ENCODE peak calls at places on chromosome 16, in four cellular contexts. One of them, this sample, is unnamed. For H4K20me1, the result is how much of the 10 kb centered on the place peaks cover.

GRCh38 chr16:11200523-11201063 is 55.4 kb downstream of the SOCS1 start:
- DNase-seq in neural progenitor cell: peak
- DNase-seq in SK-N-SH: no peak
- DNase-seq in MM.1S: no peak
- DNase-seq in this sample: no peak

GRCh38 chr16:58198739-58199411 is 969 bp upstream of the CSNK2A2 start:
- DNase-seq in SK-N-SH: no peak
- DNase-seq in MM.1S: no peak
- DNase-seq in neural progenitor cell: no peak
- DNase-seq in this sample: no peak

GRCh38 chr16:68070249-68070725 is 14.9 kb upstream of the NFATC3 start:
- DNase-seq in SK-N-SH: no peak
- DNase-seq in MM.1S: no peak
- DNase-seq in neural progenitor cell: no peak
- DNase-seq in this sample: no peak

GRCh38 chr16:92431-93339 is 14.7 kb downstream of the MPG start:
- DNase-seq in SK-N-SH: no peak
- DNase-seq in neural progenitor cell: no peak
- DNase-seq in MM.1S: no peak
- DNase-seq in this sample: no peak

GRCh38 chr16:29664133-29664912 is 1.3 kb downstream of the SPN start:
- DNase-seq in SK-N-SH: no peak
- DNase-seq in neural progenitor cell: peak
- DNase-seq in MM.1S: no peak
- DNase-seq in this sample: no peak

GRCh38 chr16:47213761-47214440 is 70.2 kb upstream of the NETO2 start:
- DNase-seq in neural progenitor cell: no peak
- DNase-seq in SK-N-SH: no peak
- DNase-seq in MM.1S: no peak
- DNase-seq in this sample: no peak

GRCh38 chr16:88382491-88383400 is at the start of gene ZNF469:
- DNase-seq in SK-N-SH: peak
- DNase-seq in MM.1S: no peak
- DNase-seq in neural progenitor cell: peak
- DNase-seq in this sample: peak

GRCh38 chr16:72921106-72921505 is 126.8 kb downstream of the ZFHX3 start:
- DNase-seq in neural progenitor cell: no peak
- DNase-seq in MM.1S: no peak
- DNase-seq in SK-N-SH: no peak
- DNase-seq in this sample: no peak

GRCh38 chr16:49150341-49150740 is 131.3 kb downstream of the CBLN1 start:
- DNase-seq in neural progenitor cell: no peak
- DNase-seq in SK-N-SH: no peak
- DNase-seq in MM.1S: no peak
- DNase-seq in this sample: no peak

GRCh38 chr16:50326835-50327465 is 41.8 kb downstream of the BRD7 start:
- DNase-seq in SK-N-SH: no peak
- DNase-seq in neural progenitor cell: peak
- DNase-seq in MM.1S: peak
- DNase-seq in this sample: peak

GRCh38 chr16:24577167-24577566 is 37.8 kb downstream of the RBBP6 start:
- DNase-seq in SK-N-SH: no peak
- DNase-seq in neural progenitor cell: no peak
- DNase-seq in MM.1S: no peak
- DNase-seq in this sample: no peak

GRCh38 chr16:19432429-19432828 is 14.7 kb downstream of the TMC5 start:
- DNase-seq in neural progenitor cell: no peak
- DNase-seq in SK-N-SH: no peak
- DNase-seq in MM.1S: no peak
- DNase-seq in this sample: peak

GRCh38 chr16:626787-627457 is 3.9 kb upstream of the WFIKKN1 start:
- DNase-seq in neural progenitor cell: no peak
- DNase-seq in SK-N-SH: no peak
- DNase-seq in MM.1S: no peak
- DNase-seq in this sample: peak

GRCh38 chr16:14600164-14600563 is 29.9 kb downstream of the PARN start:
- DNase-seq in SK-N-SH: peak
- DNase-seq in neural progenitor cell: peak
- DNase-seq in MM.1S: peak
- DNase-seq in this sample: peak

GRCh38 chr16:50169555-50170096 is 16.5 kb downstream of the TENT4B start:
- DNase-seq in neural progenitor cell: no peak
- DNase-seq in MM.1S: no peak
- DNase-seq in SK-N-SH: no peak
- DNase-seq in this sample: no peak

GRCh38 chr16:46885960-46886763 is 2.0 kb downstream of the GPT2 start:
- DNase-seq in MM.1S: no peak
- DNase-seq in SK-N-SH: peak
- DNase-seq in neural progenitor cell: peak
- DNase-seq in this sample: no peak

GRCh38 chr16:31118223-31119155 is 1.0 kb downstream of the KAT8 start:
- DNase-seq in neural progenitor cell: no peak
- DNase-seq in SK-N-SH: no peak
- DNase-seq in MM.1S: no peak
- DNase-seq in this sample: peak

GRCh38 chr16:62038225-62038624 is 2.0 kb upstream of the CDH8 start:
- DNase-seq in neural progenitor cell: no peak
- DNase-seq in MM.1S: no peak
- DNase-seq in SK-N-SH: no peak
- DNase-seq in this sample: peak

GRCh38 chr16:23156946-23157460 is 7.8 kb upstream of the USP31 start:
- DNase-seq in SK-N-SH: no peak
- DNase-seq in MM.1S: peak
- DNase-seq in neural progenitor cell: no peak
- DNase-seq in this sample: no peak

GRCh38 chr16:53509906-53510703 is 7.1 kb upstream of the AKTIP start:
- DNase-seq in MM.1S: peak
- DNase-seq in neural progenitor cell: peak
- DNase-seq in SK-N-SH: peak
- DNase-seq in this sample: peak

GRCh38 chr16:88619859-88620655 is 18.3 kb upstream of the IL17C start:
- DNase-seq in MM.1S: no peak
- DNase-seq in neural progenitor cell: no peak
- DNase-seq in SK-N-SH: no peak
- DNase-seq in this sample: no peak

GRCh38 chr16:27220991-27221390 is 17.7 kb downstream of the KDM8 start:
- DNase-seq in SK-N-SH: no peak
- DNase-seq in neural progenitor cell: no peak
- DNase-seq in MM.1S: no peak
- DNase-seq in this sample: no peak

GRCh38 chr16:4376126-4376819 is 4.6 kb downstream of the VASN start:
- DNase-seq in neural progenitor cell: peak
- DNase-seq in SK-N-SH: peak
- DNase-seq in MM.1S: no peak
- DNase-seq in this sample: peak

GRCh38 chr16:67357561-67357960 is 30.9 kb downstream of the LRRC36 start:
- DNase-seq in neural progenitor cell: no peak
- DNase-seq in MM.1S: no peak
- DNase-seq in SK-N-SH: no peak
- DNase-seq in this sample: no peak

GRCh38 chr16:88588148-88588547 is 17.9 kb downstream of the ZC3H18 start:
- DNase-seq in MM.1S: no peak
- DNase-seq in neural progenitor cell: no peak
- DNase-seq in SK-N-SH: no peak
- DNase-seq in this sample: no peak

GRCh38 chr16:81004646-81005353 is 1.9 kb downstream of the CMC2 start:
- DNase-seq in SK-N-SH: peak
- DNase-seq in MM.1S: peak
- DNase-seq in neural progenitor cell: peak
- DNase-seq in this sample: peak

GRCh38 chr16:12137344-12138094 is 161.0 kb downstream of the SNX29 start:
- DNase-seq in neural progenitor cell: no peak
- DNase-seq in MM.1S: no peak
- DNase-seq in SK-N-SH: no peak
- DNase-seq in this sample: no peak

GRCh38 chr16:66372898-66373155 is 6.3 kb downstream of the CDH5 start:
- DNase-seq in SK-N-SH: no peak
- DNase-seq in MM.1S: no peak
- DNase-seq in neural progenitor cell: no peak
- DNase-seq in this sample: no peak

GRCh38 chr16:49439050-49439449 is 65.4 kb downstream of the C16orf78 start:
- DNase-seq in MM.1S: no peak
- DNase-seq in SK-N-SH: no peak
- DNase-seq in neural progenitor cell: peak
- DNase-seq in this sample: no peak

GRCh38 chr16:62077998-62078397 is 41.8 kb upstream of the CDH8 start:
- DNase-seq in SK-N-SH: peak
- DNase-seq in MM.1S: peak
- DNase-seq in neural progenitor cell: peak
- DNase-seq in this sample: peak

GRCh38 chr16:74184839-74185238 is 111.8 kb upstream of the PSMD7 start:
- DNase-seq in MM.1S: no peak
- DNase-seq in SK-N-SH: no peak
- DNase-seq in neural progenitor cell: no peak
- DNase-seq in this sample: no peak

GRCh38 chr16:74190292-74190691 is 106.3 kb upstream of the PSMD7 start:
- DNase-seq in neural progenitor cell: no peak
- DNase-seq in MM.1S: peak
- DNase-seq in SK-N-SH: no peak
- DNase-seq in this sample: no peak

GRCh38 chr16:74192281-74192680 is 104.3 kb upstream of the PSMD7 start:
- DNase-seq in MM.1S: no peak
- DNase-seq in SK-N-SH: no peak
- DNase-seq in neural progenitor cell: peak
- DNase-seq in this sample: no peak

GRCh38 chr16:74183601-74184365 is 112.8 kb upstream of the PSMD7 start:
- DNase-seq in MM.1S: no peak
- DNase-seq in neural progenitor cell: no peak
- DNase-seq in SK-N-SH: no peak
- DNase-seq in this sample: no peak

GRCh38 chr16:74186589-74186988 is 110.0 kb upstream of the PSMD7 start:
- DNase-seq in neural progenitor cell: no peak
- DNase-seq in SK-N-SH: peak
- DNase-seq in MM.1S: no peak
- DNase-seq in this sample: no peak
- TF ChIP-seq EZH2phosphoT487 in neural progenitor cell: no peak
- TF ChIP-seq EZH2phosphoT487 in SK-N-SH: no peak
- TF ChIP-seq EZH2phosphoT487 in MM.1S: no peak
- TF ChIP-seq EZH2phosphoT487 in this sample: no peak

GRCh38 chr16:69514366-69514765 is 51.4 kb upstream of the NFAT5 start:
- DNase-seq in SK-N-SH: no peak
- DNase-seq in MM.1S: no peak
- DNase-seq in neural progenitor cell: no peak
- DNase-seq in this sample: peak
- H2AFZ ChIP-seq in SK-N-SH: no peak
- H2AFZ ChIP-seq in MM.1S: peak
- H2AFZ ChIP-seq in neural progenitor cell: no peak
- H2AFZ ChIP-seq in this sample: no peak

GRCh38 chr16:64481497-64481896 is 640.4 kb downstream of the CDH11 start:
- DNase-seq in MM.1S: no peak
- DNase-seq in neural progenitor cell: no peak
- DNase-seq in SK-N-SH: peak
- DNase-seq in this sample: no peak
- H4K20me1 ChIP-seq in MM.1S: under half
- H4K20me1 ChIP-seq in neural progenitor cell: under half
- H4K20me1 ChIP-seq in SK-N-SH: under half
- H4K20me1 ChIP-seq in this sample: under half

DNA sequence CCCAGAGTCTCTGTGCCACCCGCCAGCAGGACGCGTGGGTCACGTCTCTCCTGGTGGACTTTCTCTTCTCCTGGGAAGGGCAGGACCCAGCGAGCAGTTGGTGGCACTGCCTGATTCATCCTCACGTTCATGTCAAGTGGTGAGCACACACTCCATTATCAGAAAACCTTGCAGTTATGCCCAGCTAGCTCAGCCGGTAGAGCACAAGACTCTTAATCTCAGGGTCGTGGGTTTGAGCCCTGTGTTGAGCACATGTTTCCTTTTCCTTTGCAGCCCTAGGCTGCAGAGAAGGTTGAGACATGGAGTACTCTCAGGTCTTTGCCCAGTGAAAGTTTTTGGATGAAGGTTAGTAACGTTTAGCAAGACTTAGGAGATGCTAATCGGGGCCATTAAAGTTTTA is 8.0 kb downstream of the OR1F1 start:
- DNase-seq in SK-N-SH: no peak
- DNase-seq in MM.1S: no peak
- DNase-seq in neural progenitor cell: no peak
- DNase-seq in this sample: peak
- TF ChIP-seq EZH2phosphoT487 in SK-N-SH: no peak
- TF ChIP-seq EZH2phosphoT487 in MM.1S: no peak
- TF ChIP-seq EZH2phosphoT487 in neural progenitor cell: no peak
- TF ChIP-seq EZH2phosphoT487 in this sample: no peak

DNA sequence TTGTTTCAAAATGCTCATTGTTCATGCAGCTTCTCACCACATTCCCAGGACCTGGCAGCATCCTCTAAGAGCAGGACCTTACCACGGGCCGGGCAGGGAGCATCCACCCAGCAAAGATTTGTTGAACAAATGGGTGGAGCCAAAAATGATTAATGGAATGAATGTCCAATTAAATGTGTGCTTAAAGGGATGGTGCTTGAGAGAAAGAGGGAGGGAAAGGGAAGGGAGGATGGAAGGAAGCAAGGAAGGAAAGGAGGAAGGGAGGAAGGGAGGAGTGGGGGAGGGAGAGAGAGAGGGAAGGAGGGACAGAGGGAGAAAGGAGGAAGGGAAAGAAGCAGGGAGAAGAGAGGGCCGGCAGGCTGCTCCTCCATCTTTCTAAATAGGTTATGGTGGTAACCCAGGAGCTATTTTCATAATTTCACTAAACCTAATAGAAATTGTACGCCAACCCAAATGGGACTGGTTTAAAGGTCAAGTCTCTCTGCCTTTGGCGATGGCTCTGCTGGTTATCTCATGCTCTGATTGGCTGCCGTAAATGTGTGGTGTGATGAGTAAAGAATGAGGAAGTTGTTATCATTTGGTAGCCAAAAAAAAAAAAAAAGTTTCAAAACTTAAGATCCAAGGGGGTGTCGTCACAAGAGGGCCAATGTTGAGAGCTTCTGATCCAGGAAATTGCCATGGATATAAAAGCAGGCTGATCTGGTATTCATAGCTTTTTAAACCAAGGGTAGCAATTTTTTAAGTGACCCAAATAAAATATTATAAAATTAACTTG is 126.7 kb upstream of the FOXF1 start:
- DNase-seq in MM.1S: no peak
- DNase-seq in neural progenitor cell: no peak
- DNase-seq in SK-N-SH: no peak
- DNase-seq in this sample: no peak
- H2AFZ ChIP-seq in MM.1S: no peak
- H2AFZ ChIP-seq in neural progenitor cell: no peak
- H2AFZ ChIP-seq in SK-N-SH: no peak
- H2AFZ ChIP-seq in this sample: no peak